ENCODE peak calls at places on chromosomes 7 and 10, in seven cellular contexts. One of them, this sample, is unnamed.

GRCh38 chr10:60664859-60665258 is 113.4 kb upstream of the CDK1 start:
- DNase-seq in IMR-90: peak
- DNase-seq in thoracic aorta: no peak
- DNase-seq in tibial nerve: no peak
- DNase-seq in sigmoid colon: no peak
- DNase-seq in neural progenitor cell: no peak
- DNase-seq in fibroblast of lung: peak
- DNase-seq in this sample: no peak

GRCh38 chr7:45581271-45581780 is 7.2 kb downstream of the ADCY1 start:
- DNase-seq in IMR-90: no peak
- DNase-seq in thoracic aorta: no peak
- DNase-seq in tibial nerve: no peak
- DNase-seq in sigmoid colon: peak
- DNase-seq in neural progenitor cell: no peak
- DNase-seq in fibroblast of lung: no peak
- DNase-seq in this sample: no peak

GRCh38 chr7:44808914-44809393 is 12.5 kb downstream of the PPIA start:
- DNase-seq in IMR-90: no peak
- DNase-seq in thoracic aorta: no peak
- DNase-seq in tibial nerve: no peak
- DNase-seq in sigmoid colon: no peak
- DNase-seq in neural progenitor cell: no peak
- DNase-seq in fibroblast of lung: no peak
- DNase-seq in this sample: no peak

GRCh38 chr7:13725591-13725990 is 263.9 kb downstream of the ETV1 start:
- DNase-seq in IMR-90: no peak
- DNase-seq in thoracic aorta: no peak
- DNase-seq in tibial nerve: no peak
- DNase-seq in sigmoid colon: no peak
- DNase-seq in neural progenitor cell: no peak
- DNase-seq in fibroblast of lung: peak
- DNase-seq in this sample: no peak

GRCh38 chr7:134966691-134967090 is 19.6 kb upstream of the AGBL3 start:
- DNase-seq in IMR-90: no peak
- DNase-seq in thoracic aorta: no peak
- DNase-seq in tibial nerve: no peak
- DNase-seq in sigmoid colon: no peak
- DNase-seq in neural progenitor cell: no peak
- DNase-seq in fibroblast of lung: no peak
- DNase-seq in this sample: no peak

GRCh38 chr7:135769403-135769802 is 20.8 kb upstream of the FAM180A start:
- DNase-seq in IMR-90: no peak
- DNase-seq in thoracic aorta: no peak
- DNase-seq in tibial nerve: no peak
- DNase-seq in sigmoid colon: no peak
- DNase-seq in neural progenitor cell: no peak
- DNase-seq in fibroblast of lung: no peak
- DNase-seq in this sample: no peak

GRCh38 chr10:72812798-72813430 is 80.6 kb upstream of the OIT3 start:
- DNase-seq in IMR-90: peak
- DNase-seq in thoracic aorta: no peak
- DNase-seq in tibial nerve: no peak
- DNase-seq in sigmoid colon: no peak
- DNase-seq in neural progenitor cell: no peak
- DNase-seq in fibroblast of lung: peak
- DNase-seq in this sample: no peak

GRCh38 chr10:67779455-67780205 is 58.4 kb downstream of the DNAJC12 start:
- DNase-seq in IMR-90: peak
- DNase-seq in thoracic aorta: peak
- DNase-seq in tibial nerve: peak
- DNase-seq in sigmoid colon: peak
- DNase-seq in neural progenitor cell: peak
- DNase-seq in fibroblast of lung: peak
- DNase-seq in this sample: peak

GRCh38 chr7:75689246-75690099 is 49.3 kb downstream of the HIP1 start:
- DNase-seq in IMR-90: no peak
- DNase-seq in thoracic aorta: no peak
- DNase-seq in tibial nerve: no peak
- DNase-seq in sigmoid colon: peak
- DNase-seq in neural progenitor cell: no peak
- DNase-seq in fibroblast of lung: no peak
- DNase-seq in this sample: no peak

GRCh38 chr10:7230036-7230435 is 180.8 kb downstream of the SFMBT2 start:
- DNase-seq in IMR-90: no peak
- DNase-seq in thoracic aorta: no peak
- DNase-seq in tibial nerve: no peak
- DNase-seq in sigmoid colon: no peak
- DNase-seq in neural progenitor cell: no peak
- DNase-seq in fibroblast of lung: no peak
- DNase-seq in this sample: no peak

GRCh38 chr10:8581521-8582225 is 527.2 kb downstream of the GATA3 start:
- DNase-seq in IMR-90: no peak
- DNase-seq in thoracic aorta: no peak
- DNase-seq in tibial nerve: no peak
- DNase-seq in sigmoid colon: no peak
- DNase-seq in neural progenitor cell: peak
- DNase-seq in fibroblast of lung: no peak
- DNase-seq in this sample: no peak

GRCh38 chr7:41239596-41239995 is 463.3 kb downstream of the INHBA start:
- DNase-seq in IMR-90: no peak
- DNase-seq in thoracic aorta: no peak
- DNase-seq in tibial nerve: no peak
- DNase-seq in sigmoid colon: no peak
- DNase-seq in neural progenitor cell: no peak
- DNase-seq in fibroblast of lung: no peak
- DNase-seq in this sample: no peak

GRCh38 chr7:114481995-114482394 is 67.4 kb downstream of the FOXP2 start:
- DNase-seq in IMR-90: peak
- DNase-seq in thoracic aorta: no peak
- DNase-seq in tibial nerve: no peak
- DNase-seq in sigmoid colon: no peak
- DNase-seq in neural progenitor cell: no peak
- DNase-seq in fibroblast of lung: peak
- DNase-seq in this sample: no peak

GRCh38 chr7:77409005-77409738 is 7.0 kb downstream of the GSAP start:
- DNase-seq in IMR-90: peak
- DNase-seq in thoracic aorta: no peak
- DNase-seq in tibial nerve: no peak
- DNase-seq in sigmoid colon: no peak
- DNase-seq in neural progenitor cell: no peak
- DNase-seq in fibroblast of lung: peak
- DNase-seq in this sample: no peak

GRCh38 chr10:99973190-99973589 is 36.6 kb downstream of the DNMBP start:
- DNase-seq in IMR-90: no peak
- DNase-seq in thoracic aorta: no peak
- DNase-seq in tibial nerve: no peak
- DNase-seq in sigmoid colon: no peak
- DNase-seq in neural progenitor cell: no peak
- DNase-seq in fibroblast of lung: peak
- DNase-seq in this sample: no peak

GRCh38 chr10:110680473-110681020 is 36.4 kb downstream of the RBM20 start:
- DNase-seq in IMR-90: no peak
- DNase-seq in thoracic aorta: no peak
- DNase-seq in tibial nerve: no peak
- DNase-seq in sigmoid colon: no peak
- DNase-seq in neural progenitor cell: no peak
- DNase-seq in fibroblast of lung: no peak
- DNase-seq in this sample: no peak

GRCh38 chr10:24553051-24553612 is 170.6 kb downstream of the ARHGAP21 start:
- DNase-seq in IMR-90: no peak
- DNase-seq in thoracic aorta: no peak
- DNase-seq in tibial nerve: no peak
- DNase-seq in sigmoid colon: no peak
- DNase-seq in neural progenitor cell: no peak
- DNase-seq in fibroblast of lung: no peak
- DNase-seq in this sample: no peak

GRCh38 chr10:68561804-68562649 is 1.9 kb downstream of the TET1 start:
- DNase-seq in IMR-90: no peak
- DNase-seq in thoracic aorta: no peak
- DNase-seq in tibial nerve: no peak
- DNase-seq in sigmoid colon: no peak
- DNase-seq in neural progenitor cell: peak
- DNase-seq in fibroblast of lung: peak
- DNase-seq in this sample: no peak

GRCh38 chr7:155001756-155002410 is 1.0 kb downstream of the PAXIP1 start:
- DNase-seq in IMR-90: no peak
- DNase-seq in thoracic aorta: no peak
- DNase-seq in tibial nerve: no peak
- DNase-seq in sigmoid colon: no peak
- DNase-seq in neural progenitor cell: no peak
- DNase-seq in fibroblast of lung: peak
- DNase-seq in this sample: no peak

GRCh38 chr7:45624392-45624760 is 50.2 kb downstream of the ADCY1 start:
- DNase-seq in IMR-90: no peak
- DNase-seq in thoracic aorta: no peak
- DNase-seq in tibial nerve: no peak
- DNase-seq in sigmoid colon: no peak
- DNase-seq in neural progenitor cell: no peak
- DNase-seq in fibroblast of lung: no peak
- DNase-seq in this sample: no peak

GRCh38 chr7:89029864-89030263 is 234.3 kb upstream of the TEX47 start:
- DNase-seq in IMR-90: no peak
- DNase-seq in thoracic aorta: no peak
- DNase-seq in tibial nerve: no peak
- DNase-seq in sigmoid colon: no peak
- DNase-seq in neural progenitor cell: no peak
- DNase-seq in fibroblast of lung: no peak
- DNase-seq in this sample: no peak

GRCh38 chr7:139034855-139035587 is 821 bp downstream of the ZC3HAV1L start:
- DNase-seq in IMR-90: peak
- DNase-seq in thoracic aorta: no peak
- DNase-seq in tibial nerve: no peak
- DNase-seq in sigmoid colon: peak
- DNase-seq in neural progenitor cell: peak
- DNase-seq in fibroblast of lung: peak
- DNase-seq in this sample: no peak

GRCh38 chr10:102624751-102625330 is 19.4 kb upstream of the TRIM8 start:
- DNase-seq in IMR-90: no peak
- DNase-seq in thoracic aorta: no peak
- DNase-seq in tibial nerve: no peak
- DNase-seq in sigmoid colon: no peak
- DNase-seq in neural progenitor cell: no peak
- DNase-seq in fibroblast of lung: no peak
- DNase-seq in this sample: no peak

GRCh38 chr7:65301007-65301406 is 72.6 kb upstream of the ZNF92 start:
- DNase-seq in IMR-90: no peak
- DNase-seq in thoracic aorta: no peak
- DNase-seq in tibial nerve: no peak
- DNase-seq in sigmoid colon: no peak
- DNase-seq in neural progenitor cell: no peak
- DNase-seq in fibroblast of lung: no peak
- DNase-seq in this sample: no peak

GRCh38 chr10:94125856-94126255 is 132.1 kb downstream of the PLCE1 start:
- DNase-seq in IMR-90: peak
- DNase-seq in thoracic aorta: no peak
- DNase-seq in tibial nerve: no peak
- DNase-seq in sigmoid colon: no peak
- DNase-seq in neural progenitor cell: peak
- DNase-seq in fibroblast of lung: peak
- DNase-seq in this sample: no peak

GRCh38 chr7:90625562-90625961 is 29.4 kb downstream of the CDK14 start:
- DNase-seq in IMR-90: peak
- DNase-seq in thoracic aorta: no peak
- DNase-seq in tibial nerve: no peak
- DNase-seq in sigmoid colon: peak
- DNase-seq in neural progenitor cell: peak
- DNase-seq in fibroblast of lung: peak
- DNase-seq in this sample: no peak

GRCh38 chr7:99792983-99793382 is 9.0 kb upstream of the CYP3A4 start:
- DNase-seq in IMR-90: no peak
- DNase-seq in thoracic aorta: no peak
- DNase-seq in tibial nerve: no peak
- DNase-seq in sigmoid colon: no peak
- DNase-seq in neural progenitor cell: no peak
- DNase-seq in fibroblast of lung: no peak
- DNase-seq in this sample: no peak

GRCh38 chr7:834277-834676 is 2.0 kb downstream of the SUN1 start:
- DNase-seq in IMR-90: no peak
- DNase-seq in thoracic aorta: no peak
- DNase-seq in tibial nerve: no peak
- DNase-seq in sigmoid colon: no peak
- DNase-seq in neural progenitor cell: no peak
- DNase-seq in fibroblast of lung: no peak
- DNase-seq in this sample: no peak
- H3K27ac ChIP-seq in IMR-90: no peak
- H3K27ac ChIP-seq in thoracic aorta: peak
- H3K27ac ChIP-seq in tibial nerve: no peak
- H3K27ac ChIP-seq in sigmoid colon: peak
- H3K27ac ChIP-seq in neural progenitor cell: no peak
- H3K27ac ChIP-seq in fibroblast of lung: no peak
- H3K27ac ChIP-seq in this sample: no peak

DNA sequence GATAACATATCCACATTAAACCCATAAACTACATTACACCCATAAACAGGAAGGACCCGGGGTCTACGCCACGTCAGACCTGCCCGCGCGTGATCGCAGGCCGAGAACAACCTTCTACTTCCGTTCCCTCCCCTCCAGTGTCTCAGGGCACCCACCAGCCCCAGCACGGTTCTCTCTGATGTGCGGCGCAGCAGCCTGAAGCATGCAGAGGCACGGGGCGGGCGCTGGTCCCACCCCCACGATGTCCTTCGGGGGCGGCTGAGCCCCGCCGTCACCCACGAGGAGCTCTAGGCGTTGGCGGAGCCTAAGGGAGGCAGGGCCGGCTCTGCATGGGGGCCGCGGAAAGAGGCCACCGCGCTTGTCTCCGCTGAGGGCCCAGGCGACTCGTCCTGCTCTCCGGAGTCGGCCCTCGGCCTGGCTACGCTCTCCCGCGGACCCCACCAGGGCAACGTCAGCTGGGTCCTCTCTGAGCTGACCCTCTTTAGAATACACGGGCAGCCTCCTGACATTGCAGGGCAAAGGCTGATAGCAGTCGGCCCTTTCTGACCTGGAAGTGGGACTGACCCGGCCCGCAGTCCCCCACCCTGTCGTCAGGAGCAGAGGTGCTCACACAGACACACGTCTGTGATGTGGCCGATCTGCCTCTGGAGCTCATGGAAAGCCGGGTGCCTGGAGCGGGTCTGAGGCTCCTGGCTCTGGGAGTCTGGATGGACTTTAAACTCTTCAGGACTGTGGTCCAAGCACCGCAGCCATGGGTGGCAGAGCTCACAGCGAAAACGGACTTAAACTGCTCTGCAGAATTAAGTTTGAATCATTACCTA is 65.6 kb upstream of the ADGRA1 start:
- DNase-seq in IMR-90: no peak
- DNase-seq in thoracic aorta: no peak
- DNase-seq in tibial nerve: no peak
- DNase-seq in sigmoid colon: no peak
- DNase-seq in neural progenitor cell: no peak
- DNase-seq in fibroblast of lung: no peak
- DNase-seq in this sample: no peak
- H3K27ac ChIP-seq in IMR-90: no peak
- H3K27ac ChIP-seq in thoracic aorta: no peak
- H3K27ac ChIP-seq in tibial nerve: no peak
- H3K27ac ChIP-seq in sigmoid colon: no peak
- H3K27ac ChIP-seq in neural progenitor cell: no peak
- H3K27ac ChIP-seq in fibroblast of lung: no peak
- H3K27ac ChIP-seq in this sample: no peak

GRCh38 chr10:78782441-78782840 is 286.3 kb upstream of the ZMIZ1 start:
- DNase-seq in IMR-90: no peak
- DNase-seq in thoracic aorta: no peak
- DNase-seq in tibial nerve: no peak
- DNase-seq in sigmoid colon: no peak
- DNase-seq in neural progenitor cell: no peak
- DNase-seq in fibroblast of lung: no peak
- DNase-seq in this sample: no peak
- H3K27ac ChIP-seq in IMR-90: no peak
- H3K27ac ChIP-seq in thoracic aorta: no peak
- H3K27ac ChIP-seq in tibial nerve: no peak
- H3K27ac ChIP-seq in sigmoid colon: no peak
- H3K27ac ChIP-seq in neural progenitor cell: no peak
- H3K27ac ChIP-seq in fibroblast of lung: no peak
- H3K27ac ChIP-seq in this sample: no peak

GRCh38 chr10:10294801-10295515 is 722.7 kb upstream of the CELF2 start:
- DNase-seq in IMR-90: no peak
- DNase-seq in thoracic aorta: no peak
- DNase-seq in tibial nerve: no peak
- DNase-seq in sigmoid colon: no peak
- DNase-seq in neural progenitor cell: peak
- DNase-seq in fibroblast of lung: no peak
- DNase-seq in this sample: no peak
- H3K27ac ChIP-seq in IMR-90: no peak
- H3K27ac ChIP-seq in thoracic aorta: no peak
- H3K27ac ChIP-seq in tibial nerve: no peak
- H3K27ac ChIP-seq in sigmoid colon: no peak
- H3K27ac ChIP-seq in neural progenitor cell: peak
- H3K27ac ChIP-seq in fibroblast of lung: no peak
- H3K27ac ChIP-seq in this sample: no peak

This sample was measured in CD4-positive, alpha-beta T cell.